ENCODE peak calls at places on chromosomes 1 and 21, in eight cellular contexts. X is ELR; W is brain pericyte; Y is anterior cingulate cortex; E is H7; P is activated naive CD4-positive, alpha-beta T cell treated with anti-CD3 and anti-CD28 coated beads for 36 hours; I is spleen; N is NCI-H2029 treated with DMSO at 0.1 percent for 48 hours. S is an unnamed sample.

GRCh38 chr1:58608945-58609344 is 31.9 kb upstream of the TACSTD2 start:
- DNase-seq in X (no peak), W (no peak), Y (no peak), E (no peak), P (no peak), I (no peak), N (no peak), S (no peak)

GRCh38 chr1:3466366-3467075 is 12.1 kb downstream of the ARHGEF16 start:
- DNase-seq in X (no peak), W (no peak), Y (no peak), E (no peak), P (no peak), I (peak), N (no peak), S (no peak)

GRCh38 chr1:151762941-151763921 is at the start of gene MRPL9:
- DNase-seq in X (peak), W (peak), Y (peak), E (peak), P (peak), I (peak), N (peak), S (peak)

GRCh38 chr1:24910751-24911650 is 19.1 kb downstream of the RUNX3 start:
- DNase-seq in X (peak), W (no peak), Y (no peak), E (peak), P (peak), I (peak), N (no peak), S (no peak)

GRCh38 chr21:45709127-45709526 is 65.6 kb downstream of the PCBP3 start:
- DNase-seq in X (no peak), W (no peak), Y (no peak), E (no peak), P (no peak), I (no peak), N (no peak), S (no peak)

GRCh38 chr1:77412069-77412793 is 130.4 kb downstream of the AK5 start:
- DNase-seq in X (peak), W (no peak), Y (no peak), E (no peak), P (no peak), I (no peak), N (no peak), S (no peak)

GRCh38 chr1:112581530-112582192 is 37.3 kb downstream of the ST7L start:
- DNase-seq in X (peak), W (no peak), Y (no peak), E (no peak), P (no peak), I (no peak), N (no peak), S (no peak)

GRCh38 chr1:222790115-222790514 is 24.7 kb upstream of the DISP1 start:
- DNase-seq in X (no peak), W (no peak), Y (no peak), E (no peak), P (no peak), I (no peak), N (no peak), S (no peak)

GRCh38 chr1:30413111-30413440 is 310.3 kb downstream of the MATN1 start:
- DNase-seq in X (no peak), W (no peak), Y (no peak), E (peak), P (no peak), I (no peak), N (no peak), S (no peak)

GRCh38 chr1:44817771-44818495 is 9.6 kb downstream of the BTBD19 start:
- DNase-seq in X (no peak), W (no peak), Y (no peak), E (no peak), P (no peak), I (peak), N (no peak), S (no peak)

GRCh38 chr21:35530726-35531125 is 481.6 kb upstream of the RUNX1 start:
- DNase-seq in X (no peak), W (no peak), Y (no peak), E (no peak), P (no peak), I (no peak), N (no peak), S (no peak)

GRCh38 chr1:17768651-17769241 is 13.6 kb downstream of the ACTL8 start:
- DNase-seq in X (peak), W (peak), Y (no peak), E (peak), P (no peak), I (no peak), N (no peak), S (no peak)

GRCh38 chr1:231778009-231778719 is 151.6 kb downstream of the DISC1 start:
- DNase-seq in X (no peak), W (no peak), Y (no peak), E (no peak), P (no peak), I (no peak), N (peak), S (no peak)

GRCh38 chr1:5727871-5728643 is 264.2 kb downstream of the NPHP4 start:
- DNase-seq in X (no peak), W (no peak), Y (no peak), E (no peak), P (no peak), I (peak), N (peak), S (no peak)

GRCh38 chr1:169110691-169111447 is 4.4 kb downstream of the ATP1B1 start:
- DNase-seq in X (peak), W (no peak), Y (no peak), E (no peak), P (no peak), I (no peak), N (no peak), S (no peak)

GRCh38 chr1:21200767-21201166 is 24.1 kb upstream of the EIF4G3 start:
- DNase-seq in X (peak), W (no peak), Y (no peak), E (no peak), P (no peak), I (no peak), N (no peak), S (no peak)